ENCODE peak calls at places on chromosome 19, in five cellular contexts. H, V, J, Q and G are unnamed samples. For H3K27me3, the result is how much of the 10 kb centered on the place peaks cover.

GRCh38 chr19:20077791-20078463 is at the start of gene ZNF90:
- DNase-seq in H (peak), V (peak), J (peak), Q (peak), G (no peak)

GRCh38 chr19:336067-336614 is 8.5 kb downstream of the MIER2 start:
- DNase-seq in H (no peak), V (no peak), J (no peak), Q (no peak), G (no peak)

GRCh38 chr19:15332311-15332996 is at the start of gene BRD4:
- DNase-seq in H (no peak), V (no peak), J (no peak), Q (peak), G (peak)

GRCh38 chr19:51965583-51965982 is 21.1 kb downstream of the ZNF350 start:
- DNase-seq in H (no peak), V (no peak), J (no peak), Q (no peak), G (no peak)

GRCh38 chr19:19480688-19481087 is 34.7 kb downstream of the TSSK6 start:
- DNase-seq in H (no peak), V (no peak), J (no peak), Q (no peak), G (no peak)

GRCh38 chr19:10831980-10832658 is 3.9 kb downstream of the TMED1 start:
- DNase-seq in H (no peak), V (no peak), J (no peak), Q (no peak), G (no peak)

GRCh38 chr19:11418518-11419506 is at the start of gene RGL3:
- DNase-seq in H (no peak), V (no peak), J (no peak), Q (peak), G (no peak)

GRCh38 chr19:34082289-34083077 is 89.8 kb upstream of the LSM14A start:
- DNase-seq in H (no peak), V (no peak), J (peak), Q (no peak), G (peak)

GRCh38 chr19:56105090-56105701 is 15.9 kb downstream of the ZNF787 start:
- DNase-seq in H (no peak), V (peak), J (peak), Q (peak), G (peak)

GRCh38 chr19:5313307-5313706 is 27.3 kb downstream of the PTPRS start:
- DNase-seq in H (no peak), V (no peak), J (no peak), Q (no peak), G (no peak)

GRCh38 chr19:15248648-15249559 is 16.7 kb upstream of the EPHX3 start:
- DNase-seq in H (peak), V (peak), J (no peak), Q (peak), G (no peak)

GRCh38 chr19:56132316-56132822 is 8.7 kb upstream of the ZNF444 start:
- DNase-seq in H (no peak), V (no peak), J (no peak), Q (no peak), G (no peak)

GRCh38 chr19:5515737-5516136 is 52.0 kb downstream of the TINCR start:
- DNase-seq in H (no peak), V (no peak), J (no peak), Q (no peak), G (peak)

GRCh38 chr19:10911579-10912363 is 16.7 kb downstream of the YIPF2 start:
- DNase-seq in H (no peak), V (no peak), J (no peak), Q (no peak), G (no peak)

GRCh38 chr19:36851898-36852297 is 1.2 kb downstream of the ZNF345 start:
- DNase-seq in H (no peak), V (no peak), J (no peak), Q (no peak), G (no peak)

GRCh38 chr19:12834976-12835757 is 788 bp upstream of the RTBDN start:
- DNase-seq in H (no peak), V (no peak), J (no peak), Q (peak), G (peak)

GRCh38 chr19:3055741-3056453 is 6.4 kb downstream of the TLE5 start:
- DNase-seq in H (no peak), V (no peak), J (no peak), Q (peak), G (peak)

GRCh38 chr19:3054972-3055740 is 7.1 kb downstream of the TLE5 start:
- DNase-seq in H (no peak), V (no peak), J (no peak), Q (no peak), G (no peak)

GRCh38 chr19:3054265-3054971 is 7.9 kb downstream of the TLE5 start:
- DNase-seq in H (no peak), V (no peak), J (no peak), Q (no peak), G (no peak)

GRCh38 chr19:3053780-3054179 is 8.5 kb downstream of the TLE5 start:
- DNase-seq in H (no peak), V (no peak), J (no peak), Q (no peak), G (no peak)

DNA sequence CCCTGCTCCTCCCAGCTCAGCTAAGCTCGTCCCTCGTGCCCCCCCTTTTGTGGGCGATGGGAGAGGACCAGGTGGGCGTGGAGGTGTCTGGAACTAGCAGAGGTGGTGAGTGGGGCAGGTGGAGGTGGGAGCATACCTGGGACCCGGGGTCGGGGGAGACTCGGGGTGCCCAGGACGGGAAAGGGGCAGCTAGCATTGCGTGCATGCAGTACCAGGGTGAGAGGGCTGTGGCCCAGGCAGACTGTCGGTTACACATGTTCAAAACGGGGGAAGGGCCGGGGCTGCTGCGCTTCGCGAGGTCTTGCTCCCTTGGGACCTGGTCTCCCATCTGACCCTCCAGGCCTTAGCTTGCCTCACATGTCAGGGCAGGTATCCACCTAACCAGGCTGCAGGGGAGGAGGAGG is 9.1 kb downstream of the TLE5 start:
- DNase-seq in H (no peak), V (no peak), J (no peak), Q (no peak), G (no peak)
- H3K27me3 ChIP-seq in H (under half), V (under half), J (under half), Q (under half), G (under half)

GRCh38 chr19:30228113-30228725 is 144.0 kb upstream of the ZNF536 start:
- DNase-seq in H (no peak), V (no peak), J (no peak), Q (no peak), G (peak)
- H3K27me3 ChIP-seq in H (half or more), V (half or more), J (under half), Q (under half), G (under half)

GRCh38 chr19:46634656-46635218 is 1.3 kb downstream of the GNG8 start:
- DNase-seq in H (no peak), V (no peak), J (no peak), Q (no peak), G (peak)
- H3K27me3 ChIP-seq in H (under half), V (half or more), J (under half), Q (under half), G (under half)

DNA sequence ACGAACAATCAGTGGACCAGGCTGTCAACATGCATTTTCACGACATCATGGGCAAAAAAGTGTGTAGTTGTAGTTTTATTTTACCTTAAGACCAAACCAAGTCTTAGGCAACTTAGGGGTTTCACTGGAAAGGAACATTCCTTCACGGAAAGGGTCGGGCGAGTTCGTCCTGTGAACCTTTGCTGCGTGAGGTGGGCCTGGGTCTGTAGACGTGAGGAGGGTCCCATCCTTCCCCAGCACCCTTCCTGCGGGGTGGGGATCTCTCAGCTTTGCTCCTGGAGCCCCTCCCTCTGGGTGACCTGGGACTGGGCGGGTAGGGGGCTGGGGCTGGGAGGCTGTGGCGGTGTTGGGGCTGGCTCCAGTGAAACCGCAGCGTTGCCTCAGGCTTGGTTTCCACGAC is 12.3 kb upstream of the RPS15 start:
- DNase-seq in H (no peak), V (no peak), J (no peak), Q (no peak), G (no peak)
- H3K27me3 ChIP-seq in H (under half), V (under half), J (under half), Q (under half), G (under half)